ENCODE peak calls at places on chromosome 15, in ten cellular contexts. I is CD4-positive, alpha-beta T cell; G is GM18507; Q is stimulated activated CD4-positive, alpha-beta T cell treated with anti-CD3 and anti-CD28 coated beads, Interleukin-15, amount 100 ng/mL, for 1 hour; B is body of pancreas; C is AG08395; K is cardiac fibroblast; O is ACHN; F is GM23338; V is GM23248. S is an unnamed sample.

GRCh38 chr15:42504631-42505030 is 9.2 kb downstream of the SNAP23 start:
- DNase-seq in K (no peak), F (no peak), O (no peak), C (no peak), B (no peak), G (no peak), I (no peak), V (no peak), Q (no peak), S (no peak)

GRCh38 chr15:23686466-23687142 is 501 bp downstream of the NDN start:
- DNase-seq in O (no peak), B (peak), I (no peak), C (no peak), K (peak), Q (no peak), G (no peak), V (peak), F (peak), S (no peak)

GRCh38 chr15:40115670-40116093 is 7.0 kb upstream of the BMF start:
- DNase-seq in I (no peak), K (peak), O (no peak), C (no peak), Q (no peak), F (peak), G (peak), B (peak), V (no peak), S (no peak)

GRCh38 chr15:95825198-95825597 is 505.3 kb upstream of the NR2F2 start:
- DNase-seq in G (no peak), O (no peak), F (no peak), C (no peak), K (peak), B (no peak), Q (no peak), I (no peak), V (no peak), S (no peak)

GRCh38 chr15:52407374-52407773 is 111.8 kb upstream of the MYO5C start:
- DNase-seq in B (no peak), I (no peak), F (no peak), G (no peak), O (no peak), K (no peak), Q (no peak), C (no peak), V (no peak), S (no peak)

GRCh38 chr15:83545803-83546534 is 98.8 kb downstream of the SH3GL3 start:
- DNase-seq in G (no peak), B (no peak), I (no peak), F (peak), K (no peak), Q (no peak), O (no peak), V (no peak), C (no peak), S (no peak)

GRCh38 chr15:99416191-99417188 is 149.3 kb upstream of the MEF2A start:
- DNase-seq in V (no peak), F (no peak), C (no peak), I (no peak), Q (no peak), G (no peak), B (no peak), K (no peak), O (no peak), S (no peak)

GRCh38 chr15:79432345-79433311 is 492 bp downstream of the MINAR1 start:
- DNase-seq in V (peak), B (peak), I (no peak), F (peak), K (peak), G (no peak), C (no peak), Q (no peak), O (no peak), S (peak)

GRCh38 chr15:70142322-70143191 is 44.8 kb upstream of the TLE3 start:
- DNase-seq in V (peak), B (peak), O (peak), F (no peak), K (peak), I (no peak), Q (no peak), G (no peak), C (no peak), S (peak)

S was measured in mesothelial cell of epicardium.